ENCODE peak calls at places on chromosome 1, in eight cellular contexts. I is kidney epithelial cell; F is heart right ventricle; T is mesendoderm; W is fibroblast of lung; K is BJ; Y is naive thymus-derived CD4-positive, alpha-beta T cell; E is psoas muscle. X is an unnamed sample.
A peak's percentile ranks its signal among the peaks of the same experiment; 100 is the strongest.

GRCh38 chr1:64282353-64282752 is 78.9 kb downstream of the UBE2U start:
- DNase-seq in F (peak; percentile 16), I (no peak), E (peak; percentile 27), Y (no peak), W (no peak), T (peak; percentile 12), K (no peak), X (peak; percentile 26)

GRCh38 chr1:230232352-230232751 is 165.3 kb downstream of the GALNT2 start:
- DNase-seq in W (no peak), I (no peak), T (peak; percentile 90), K (no peak), Y (no peak), F (no peak), E (no peak), X (no peak)

GRCh38 chr1:109275706-109276345 is 7.1 kb downstream of the PSRC1 start:
- DNase-seq in Y (no peak), T (peak; percentile 66), K (no peak), I (peak; percentile 60), F (no peak), W (peak; percentile 85), E (no peak), X (no peak)

GRCh38 chr1:18681423-18681835 is 50.8 kb downstream of the PAX7 start:
- DNase-seq in I (no peak), W (peak; percentile 26), E (no peak), K (no peak), Y (peak; percentile 10), F (no peak), T (peak; percentile 77), X (peak; percentile 41)

GRCh38 chr1:93552751-93553455 is 105.0 kb downstream of the FNBP1L start:
- DNase-seq in T (no peak), W (peak; percentile 86), F (peak; percentile 31), K (no peak), I (no peak), E (no peak), Y (no peak), X (no peak)

GRCh38 chr1:243621973-243622372 is 228.1 kb downstream of the AKT3 start:
- DNase-seq in I (no peak), K (no peak), W (peak; percentile 48), Y (no peak), F (no peak), E (no peak), T (peak; percentile 93), X (no peak)

GRCh38 chr1:109864960-109865611 is 45.6 kb upstream of the CSF1 start:
- DNase-seq in T (no peak), E (peak; percentile 41), W (peak; percentile 76), Y (no peak), I (no peak), F (no peak), K (peak; percentile 34), X (no peak)

GRCh38 chr1:111719135-111719534 is 20.1 kb downstream of the INKA2 start:
- DNase-seq in T (no peak), E (no peak), I (no peak), K (no peak), Y (no peak), W (no peak), F (no peak), X (no peak)

GRCh38 chr1:24683713-24684162 is 40.6 kb downstream of the SRRM1 start:
- DNase-seq in W (peak; percentile 99), I (peak; percentile 98), E (no peak), Y (no peak), K (peak; percentile 79), T (peak; percentile 41), F (no peak), X (no peak)

GRCh38 chr1:19007491-19008441 is 51.3 kb upstream of the IFFO2 start:
- DNase-seq in W (no peak), Y (no peak), F (no peak), T (peak; percentile 39), I (no peak), E (no peak), K (no peak), X (no peak)

GRCh38 chr1:234067584-234067983 is 163.1 kb downstream of the SLC35F3 start:
- DNase-seq in F (no peak), T (no peak), Y (no peak), K (no peak), E (no peak), I (peak; percentile 7), W (peak; percentile 2), X (no peak)

GRCh38 chr1:200279810-200280411 is 129.9 kb downstream of the ZNF281 start:
- DNase-seq in Y (peak; percentile 7), W (peak; percentile 47), E (no peak), T (peak; percentile 84), K (no peak), F (no peak), I (no peak), X (peak; percentile 26)

GRCh38 chr1:2564815-2565415 is 8.7 kb downstream of the TNFRSF14 start:
- DNase-seq in K (no peak), I (no peak), T (no peak), E (no peak), W (no peak), Y (no peak), F (no peak), X (no peak)

GRCh38 chr1:56000424-56000823 is 578.9 kb downstream of the PLPP3 start:
- DNase-seq in T (no peak), F (no peak), K (no peak), W (no peak), I (no peak), Y (no peak), E (no peak), X (no peak)
- H3K4me3 ChIP-seq in T (no peak overlapping the region), F (no peak overlapping the region), K (no peak overlapping the region), W (no peak overlapping the region), I (no peak overlapping the region), Y (no peak overlapping the region), E (no peak overlapping the region), X (no peak overlapping the region)

GRCh38 chr1:90835661-90836344 is 118.7 kb upstream of the BARHL2 start:
- DNase-seq in K (no peak), E (peak; percentile 30), Y (no peak), T (peak; percentile 43), W (no peak), I (no peak), F (peak; percentile 20), X (no peak)
- H3K4me3 ChIP-seq in K (no peak overlapping the region), E (peak overlapping the region; percentile 63), Y (no peak overlapping the region), T (no peak overlapping the region), W (no peak overlapping the region), I (no peak overlapping the region), F (peak overlapping the region; percentile 57), X (no peak overlapping the region)

GRCh38 chr1:23395162-23395724 is 25.6 kb upstream of the ZNF436 start:
- DNase-seq in I (no peak), W (no peak), K (no peak), E (no peak), T (peak; percentile 37), F (no peak), Y (no peak), X (no peak)
- H3K4me3 ChIP-seq in I (no peak overlapping the region), W (no peak overlapping the region), K (no peak overlapping the region), E (no peak overlapping the region), T (no peak overlapping the region), F (no peak overlapping the region), Y (no peak overlapping the region), X (no peak overlapping the region)

DNA sequence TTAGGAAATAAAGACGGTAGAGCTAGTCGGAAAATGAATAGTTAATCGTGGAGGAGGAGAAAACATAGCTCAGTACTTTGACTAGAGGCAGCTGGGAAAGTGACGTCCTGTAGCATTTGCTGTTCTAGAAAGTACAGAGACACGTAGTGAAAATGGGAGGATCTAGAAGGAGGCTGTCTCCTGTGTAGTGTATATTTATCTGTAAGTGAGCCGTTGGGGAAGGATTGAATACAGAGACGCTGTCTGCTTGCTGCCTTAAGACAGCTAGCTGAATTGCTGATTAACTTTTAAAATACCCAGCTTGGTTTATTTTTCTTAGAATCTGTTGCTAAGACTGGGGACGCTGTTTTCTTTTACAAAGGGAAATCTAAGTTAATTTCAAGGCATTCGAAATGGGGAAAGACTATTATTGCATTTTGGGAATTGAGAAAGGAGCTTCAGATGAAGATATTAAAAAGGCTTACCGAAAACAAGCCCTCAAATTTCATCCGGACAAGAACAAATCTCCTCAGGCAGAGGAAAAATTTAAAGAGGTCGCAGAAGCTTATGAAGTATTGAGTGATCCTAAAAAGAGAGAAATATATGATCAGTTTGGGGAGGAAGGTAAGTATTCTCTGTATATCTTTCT is at the start of gene DNAJB4:
- DNase-seq in E (no peak), K (peak; percentile 90), F (no peak), Y (peak; percentile 85), W (peak; percentile 98), I (peak; percentile 95), T (peak; percentile 92), X (peak; percentile 97)
- H3K4me3 ChIP-seq in E (peak within 1 kb of the TSS; percentile 69), K (peak within 1 kb of the TSS; percentile 68), F (peak within 1 kb of the TSS; percentile 62), Y (peak within 1 kb of the TSS; percentile 57), W (peak within 1 kb of the TSS; percentile 80), I (peak within 1 kb of the TSS; percentile 56), T (no peak within 1 kb of the TSS), X (peak within 1 kb of the TSS; percentile 73)

DNA sequence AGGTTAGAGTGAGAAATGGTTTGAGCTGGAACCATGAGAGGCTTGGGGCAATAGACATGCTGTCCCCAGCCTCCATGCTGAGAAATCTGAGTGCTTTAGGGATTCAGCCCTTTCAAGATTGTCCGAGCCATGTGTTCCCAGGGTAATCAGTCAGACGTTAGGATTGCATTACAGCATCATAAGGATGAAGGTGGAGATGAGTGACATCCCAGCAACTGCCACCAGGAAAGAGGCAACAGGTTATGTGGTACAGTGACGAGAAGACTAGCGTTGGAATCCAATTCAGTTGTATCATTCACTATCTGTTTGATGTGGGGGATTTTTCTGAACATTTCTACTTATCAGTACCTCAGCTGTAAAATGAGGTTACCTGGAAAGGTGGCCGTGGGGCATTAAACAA is 1.7 kb downstream of the CAMK1G start:
- DNase-seq in W (no peak), I (no peak), Y (no peak), E (no peak), F (no peak), T (no peak), K (no peak), X (no peak)
- H3K4me3 ChIP-seq in W (no peak overlapping the region), I (no peak overlapping the region), Y (no peak overlapping the region), E (no peak overlapping the region), F (peak overlapping the region; percentile 29), T (no peak overlapping the region), K (no peak overlapping the region), X (no peak overlapping the region)

X was measured in LNCaP clone FGC.